ENCODE peak calls at places on chromosome 2, in six cellular contexts. W is IMR-90, F is body of pancreas, V is tibial artery, K is endodermal cell, U is spleen. Y is an unnamed sample.

GRCh38 chr2:127644661-127645394 is 1.1 kb upstream of the GPR17 start:
- DNase-seq in W (no peak), F (no peak), V (no peak), K (no peak), U (peak), Y (no peak)

GRCh38 chr2:185374878-185375277 is 363.7 kb upstream of the FSIP2 start:
- DNase-seq in W (no peak), F (no peak), V (no peak), K (no peak), U (no peak), Y (no peak)

GRCh38 chr2:129237966-129238725 is 741.3 kb upstream of the RAB6C start:
- DNase-seq in W (no peak), F (no peak), V (no peak), K (no peak), U (no peak), Y (no peak)

GRCh38 chr2:46239175-46239846 is 57.9 kb upstream of the EPAS1 start:
- DNase-seq in W (no peak), F (no peak), V (no peak), K (no peak), U (peak), Y (no peak)

GRCh38 chr2:5691659-5692529 is at the start of gene SOX11:
- DNase-seq in W (peak), F (peak), V (no peak), K (peak), U (peak), Y (no peak)

GRCh38 chr2:217920879-217921603 is 81.8 kb downstream of the TNS1 start:
- DNase-seq in W (peak), F (peak), V (peak), K (peak), U (no peak), Y (no peak)

GRCh38 chr2:8494589-8494988 is 187.3 kb upstream of the ID2 start:
- DNase-seq in W (no peak), F (peak), V (peak), K (no peak), U (peak), Y (no peak)

GRCh38 chr2:109239720-109240119 is 110.7 kb downstream of the SH3RF3 start:
- DNase-seq in W (peak), F (no peak), V (no peak), K (no peak), U (no peak), Y (peak)

GRCh38 chr2:234974501-234975385 is 22.9 kb downstream of the SH3BP4 start:
- DNase-seq in W (peak), F (peak), V (peak), K (peak), U (no peak), Y (peak)

GRCh38 chr2:190119257-190119656 is 56.7 kb upstream of the MSTN start:
- DNase-seq in W (no peak), F (peak), V (peak), K (peak), U (no peak), Y (peak)

GRCh38 chr2:53473236-53473635 is 294.4 kb upstream of the CHAC2 start:
- DNase-seq in W (no peak), F (peak), V (no peak), K (peak), U (no peak), Y (peak)

GRCh38 chr2:11753886-11754704 is 7.7 kb downstream of the LPIN1 start:
- DNase-seq in W (peak), F (peak), V (no peak), K (peak), U (peak), Y (peak)

GRCh38 chr2:240501531-240501991 is 56.2 kb downstream of the ANKMY1 start:
- DNase-seq in W (no peak), F (no peak), V (no peak), K (peak), U (peak), Y (no peak)

GRCh38 chr2:207750315-207750714 is 19.4 kb downstream of the FZD5 start:
- DNase-seq in W (no peak), F (no peak), V (no peak), K (no peak), U (no peak), Y (no peak)

GRCh38 chr2:45354776-45355175 is 256.3 kb downstream of the SRBD1 start:
- DNase-seq in W (no peak), F (no peak), V (no peak), K (no peak), U (no peak), Y (no peak)

GRCh38 chr2:235864746-235865535 is 303.2 kb downstream of the GBX2 start:
- DNase-seq in W (peak), F (no peak), V (no peak), K (no peak), U (no peak), Y (peak)

GRCh38 chr2:236336575-236337464 is 72.6 kb upstream of the ASB18 start:
- DNase-seq in W (no peak), F (no peak), V (no peak), K (no peak), U (no peak), Y (no peak)

GRCh38 chr2:99989905-99990304 is 152.5 kb downstream of the AFF3 start:
- DNase-seq in W (no peak), F (no peak), V (no peak), K (no peak), U (no peak), Y (no peak)

GRCh38 chr2:232941912-232942595 is 71.0 kb downstream of the NGEF start:
- DNase-seq in W (no peak), F (no peak), V (no peak), K (no peak), U (no peak), Y (no peak)

GRCh38 chr2:70888389-70888924 is 47.2 kb upstream of the ATP6V1B1 start:
- DNase-seq in W (no peak), F (no peak), V (no peak), K (no peak), U (no peak), Y (no peak)

GRCh38 chr2:194549387-194549786 is 1107.6 kb upstream of the SLC39A10 start:
- DNase-seq in W (no peak), F (no peak), V (no peak), K (no peak), U (no peak), Y (no peak)

GRCh38 chr2:41910126-41910525 is 137.7 kb upstream of the PKDCC start:
- DNase-seq in W (peak), F (no peak), V (no peak), K (no peak), U (no peak), Y (no peak)

GRCh38 chr2:40579247-40579646 is 127.4 kb upstream of the SLC8A1 start:
- DNase-seq in W (peak), F (no peak), V (no peak), K (no peak), U (no peak), Y (no peak)

GRCh38 chr2:20599001-20599600 is 51.8 kb downstream of the HS1BP3 start:
- DNase-seq in W (no peak), F (peak), V (peak), K (peak), U (peak), Y (no peak)

GRCh38 chr2:158586491-158586890 is 129.7 kb downstream of the PKP4 start:
- DNase-seq in W (peak), F (no peak), V (no peak), K (no peak), U (no peak), Y (no peak)

GRCh38 chr2:39094717-39095363 is 26.0 kb downstream of the SOS1 start:
- DNase-seq in W (peak), F (no peak), V (no peak), K (no peak), U (no peak), Y (peak)

GRCh38 chr2:71647346-71647745 is 194.0 kb downstream of the DYSF start:
- DNase-seq in W (no peak), F (no peak), V (no peak), K (no peak), U (no peak), Y (no peak)

GRCh38 chr2:99569393-99569792 is 79.6 kb upstream of the REV1 start:
- DNase-seq in W (no peak), F (no peak), V (no peak), K (no peak), U (no peak), Y (no peak)

GRCh38 chr2:44777542-44777941 is 164.0 kb upstream of the SIX3 start:
- DNase-seq in W (no peak), F (no peak), V (no peak), K (no peak), U (no peak), Y (peak)

GRCh38 chr2:201451330-201452057 is at the start of the genes STRADB and TRAK2:
- DNase-seq in W (peak), F (peak), V (peak), K (peak), U (peak), Y (peak)

GRCh38 chr2:20167356-20167755 is 57.6 kb downstream of the SDC1 start:
- DNase-seq in W (no peak), F (no peak), V (peak), K (peak), U (no peak), Y (no peak)

GRCh38 chr2:43851026-43851980 is 12.5 kb downstream of the ABCG8 start:
- DNase-seq in W (no peak), F (no peak), V (no peak), K (peak), U (peak), Y (no peak)

GRCh38 chr2:203629699-203630098 is 76.7 kb upstream of the CD28 start:
- DNase-seq in W (no peak), F (no peak), V (no peak), K (peak), U (no peak), Y (no peak)

GRCh38 chr2:38277245-38278119 is 99.6 kb downstream of the ATL2 start:
- DNase-seq in W (peak), F (no peak), V (no peak), K (peak), U (no peak), Y (no peak)

GRCh38 chr2:162258686-162259085 is 15.4 kb upstream of the FAP start:
- DNase-seq in W (peak), F (no peak), V (no peak), K (no peak), U (no peak), Y (no peak)

GRCh38 chr2:97011977-97012569 is 25.7 kb upstream of the FAM178B start:
- DNase-seq in W (peak), F (peak), V (no peak), K (no peak), U (no peak), Y (peak)

GRCh38 chr2:8677646-8678592 is 3.9 kb upstream of the ID2 start:
- DNase-seq in W (peak), F (peak), V (peak), K (peak), U (peak), Y (peak)

GRCh38 chr2:10810175-10811161 is 2.1 kb downstream of the PDIA6 start:
- DNase-seq in W (peak), F (no peak), V (no peak), K (peak), U (no peak), Y (peak)

GRCh38 chr2:55167630-55167967 is 64.5 kb downstream of the CLHC1 start:
- DNase-seq in W (no peak), F (no peak), V (no peak), K (no peak), U (no peak), Y (no peak)

GRCh38 chr2:241895732-241896641 is 26.5 kb downstream of the RTP5 start:
- DNase-seq in W (peak), F (peak), V (peak), K (peak), U (peak), Y (peak)

GRCh38 chr2:85536479-85536878 is 2.5 kb upstream of the MAT2A start:
- DNase-seq in W (peak), F (no peak), V (no peak), K (no peak), U (no peak), Y (peak)
- H3K4me3 ChIP-seq in W (no peak), F (no peak), V (no peak), K (no peak), U (no peak), Y (peak)

GRCh38 chr2:120441744-120442471 is 96.0 kb downstream of the INHBB start:
- DNase-seq in W (peak), F (peak), V (peak), K (peak), U (peak), Y (no peak)

GRCh38 chr2:120442923-120443571 is 97.1 kb downstream of the INHBB start:
- DNase-seq in W (no peak), F (peak), V (peak), K (peak), U (peak), Y (no peak)

GRCh38 chr2:120443946-120444345 is 98.0 kb downstream of the INHBB start:
- DNase-seq in W (no peak), F (no peak), V (no peak), K (no peak), U (peak), Y (no peak)

GRCh38 chr2:120441351-120441700 is 95.4 kb downstream of the INHBB start:
- DNase-seq in W (no peak), F (no peak), V (no peak), K (no peak), U (peak), Y (no peak)

DNA sequence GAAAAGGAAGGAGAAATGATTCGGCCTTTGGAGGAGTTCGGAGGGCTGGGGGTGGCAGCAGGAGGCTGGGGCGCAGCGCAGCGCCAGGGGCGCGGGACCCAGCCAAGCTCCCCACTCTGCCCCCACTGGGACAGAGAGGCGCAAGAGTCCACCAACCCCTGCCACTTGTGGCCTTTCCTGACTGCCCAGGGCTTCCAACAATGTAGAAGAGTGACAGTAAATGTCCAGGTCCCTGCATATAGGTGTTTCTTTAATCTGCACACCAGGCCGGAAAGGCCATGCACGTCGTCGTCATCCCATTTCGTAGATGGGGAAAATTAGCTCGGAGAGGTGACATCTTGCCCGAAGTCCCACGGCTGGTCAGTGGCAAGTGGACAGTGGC is 96.6 kb downstream of the INHBB start:
- DNase-seq in W (no peak), F (no peak), V (no peak), K (no peak), U (no peak), Y (no peak)
- H3K4me3 ChIP-seq in W (no peak), F (no peak), V (peak), K (peak), U (peak), Y (no peak)

GRCh38 chr2:106890611-106891010 is 4.6 kb upstream of the ST6GAL2 start:
- DNase-seq in W (no peak), F (no peak), V (no peak), K (peak), U (no peak), Y (no peak)

GRCh38 chr2:106882658-106883057 is 3.3 kb downstream of the ST6GAL2 start:
- DNase-seq in W (no peak), F (no peak), V (no peak), K (no peak), U (no peak), Y (no peak)

GRCh38 chr2:106886916-106887758 is 1.2 kb upstream of the ST6GAL2 start:
- DNase-seq in W (no peak), F (peak), V (peak), K (peak), U (no peak), Y (no peak)

GRCh38 chr2:106885326-106885725 is 641 bp downstream of the ST6GAL2 start:
- DNase-seq in W (no peak), F (no peak), V (no peak), K (peak), U (no peak), Y (no peak)

GRCh38 chr2:106885981-106886915 is at the start of gene ST6GAL2:
- DNase-seq in W (no peak), F (no peak), V (peak), K (peak), U (no peak), Y (no peak)
- H3K4me3 ChIP-seq in W (no peak), F (no peak), V (peak), K (peak), U (peak), Y (no peak)

GRCh38 chr2:174328309-174329156 is 6.2 kb upstream of the SP9 start:
- DNase-seq in W (no peak), F (no peak), V (no peak), K (peak), U (no peak), Y (no peak)
- H3K4me3 ChIP-seq in W (no peak), F (no peak), V (no peak), K (peak), U (no peak), Y (no peak)

GRCh38 chr2:173414823-173415322 is 60.2 kb downstream of the CDCA7 start:
- DNase-seq in W (peak), F (no peak), V (no peak), K (no peak), U (no peak), Y (no peak)
- H3K4me3 ChIP-seq in W (no peak), F (no peak), V (no peak), K (no peak), U (no peak), Y (no peak)

GRCh38 chr2:219435701-219436100 is 1.1 kb downstream of the SPEG start:
- DNase-seq in W (no peak), F (no peak), V (no peak), K (peak), U (no peak), Y (no peak)

GRCh38 chr2:219434718-219435525 is at the start of gene SPEG:
- DNase-seq in W (no peak), F (no peak), V (no peak), K (peak), U (peak), Y (no peak)

GRCh38 chr2:219433666-219434467 is 776 bp upstream of the SPEG start:
- DNase-seq in W (peak), F (no peak), V (peak), K (peak), U (peak), Y (peak)

GRCh38 chr2:219436491-219436890 is 1.8 kb downstream of the SPEG start:
- DNase-seq in W (no peak), F (no peak), V (peak), K (no peak), U (no peak), Y (no peak)

DNA sequence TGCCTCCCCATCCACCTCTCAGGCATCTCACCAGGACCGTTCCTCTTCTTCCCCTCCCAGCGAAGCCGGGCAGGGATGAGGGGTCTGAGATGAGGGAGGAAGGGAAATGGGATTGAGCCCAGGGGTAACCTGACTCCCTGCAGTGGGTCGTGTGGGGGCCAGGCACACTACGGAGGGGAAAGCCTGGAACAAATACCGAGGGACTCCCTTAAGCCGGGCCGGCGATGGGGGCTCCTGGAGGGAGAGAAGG is 250 bp upstream of the SPEG start:
- DNase-seq in W (no peak), F (no peak), V (no peak), K (no peak), U (peak), Y (no peak)
- H3K4me3 ChIP-seq in W (no peak), F (no peak), V (peak), K (no peak), U (no peak), Y (no peak)

DNA sequence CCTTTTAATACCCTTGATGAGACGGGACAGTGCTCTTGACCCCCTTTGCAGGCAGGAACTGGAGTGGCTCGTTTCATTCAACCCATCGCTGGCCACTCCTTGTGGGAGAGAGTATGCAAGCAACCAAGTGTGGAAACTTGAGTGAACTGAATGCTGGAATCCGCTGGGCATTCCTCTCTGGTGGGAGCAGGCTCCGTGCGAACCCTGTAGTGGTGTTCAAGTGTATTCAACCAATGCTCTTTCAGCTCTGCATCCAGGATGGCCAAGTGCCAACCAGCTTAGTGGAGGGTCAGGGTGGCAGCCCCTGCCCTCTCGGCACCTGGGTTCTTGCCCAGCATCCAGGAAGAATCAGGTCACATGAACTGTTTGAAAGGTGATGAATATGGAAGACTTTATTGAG is 3.3 kb upstream of the ACADL start:
- DNase-seq in W (no peak), F (no peak), V (no peak), K (no peak), U (no peak), Y (no peak)
- H3K4me3 ChIP-seq in W (no peak), F (no peak), V (no peak), K (no peak), U (no peak), Y (no peak)

GRCh38 chr2:197674060-197674459 is 1.3 kb downstream of the RFTN2 start:
- DNase-seq in W (no peak), F (no peak), V (no peak), K (no peak), U (no peak), Y (no peak)
- H3K4me3 ChIP-seq in W (no peak), F (no peak), V (peak), K (no peak), U (no peak), Y (no peak)